ENCODE peak calls at places on chromosome 14, in five cellular contexts. R, M, K, D and J are unnamed samples.

GRCh38 chr14:98951521-98952152 is 320.4 kb downstream of the BCL11B start:
- DNase-seq in R (no peak), M (peak), K (no peak), D (no peak), J (peak)

GRCh38 chr14:99566009-99566389 is 38.0 kb downstream of the CCDC85C start:
- DNase-seq in R (no peak), M (no peak), K (no peak), D (no peak), J (no peak)

GRCh38 chr14:64410084-64410774 is 22.1 kb downstream of the MTHFD1 start:
- DNase-seq in R (peak), M (peak), K (no peak), D (no peak), J (no peak)

GRCh38 chr14:93764211-93764659 is 24.1 kb downstream of the PRIMA1 start:
- DNase-seq in R (peak), M (no peak), K (no peak), D (no peak), J (no peak)

GRCh38 chr14:101174522-101174838 is 271.0 kb upstream of the RTL1 start:
- DNase-seq in R (no peak), M (peak), K (no peak), D (no peak), J (peak)

GRCh38 chr14:22487941-22488340 is 101.1 kb downstream of the DAD1 start:
- DNase-seq in R (no peak), M (no peak), K (no peak), D (no peak), J (no peak)

GRCh38 chr14:103391048-103391447 is 5.8 kb downstream of the MARK3 start:
- DNase-seq in R (peak), M (peak), K (peak), D (no peak), J (peak)

GRCh38 chr14:90714811-90715210 is 101.4 kb downstream of the TTC7B start:
- DNase-seq in R (peak), M (no peak), K (no peak), D (no peak), J (no peak)

GRCh38 chr14:102544745-102545460 is 35.3 kb upstream of the ANKRD9 start:
- DNase-seq in R (no peak), M (no peak), K (no peak), D (no peak), J (no peak)

GRCh38 chr14:68232643-68233055 is 413.1 kb downstream of the RAD51B start:
- DNase-seq in R (peak), M (no peak), K (peak), D (no peak), J (no peak)

GRCh38 chr14:56886471-56887062 is 76.3 kb upstream of the OTX2 start:
- DNase-seq in R (no peak), M (no peak), K (no peak), D (no peak), J (no peak)

GRCh38 chr14:60222820-60223219 is 26.2 kb upstream of the PPM1A start:
- DNase-seq in R (no peak), M (no peak), K (no peak), D (no peak), J (no peak)

GRCh38 chr14:102498005-102498677 is 11.4 kb downstream of the ANKRD9 start:
- DNase-seq in R (no peak), M (no peak), K (no peak), D (no peak), J (no peak)

GRCh38 chr14:92613008-92613658 is 99.6 kb downstream of the RIN3 start:
- DNase-seq in R (peak), M (no peak), K (no peak), D (no peak), J (no peak)

GRCh38 chr14:34496679-34497513 is 34.9 kb upstream of the SPTSSA start:
- DNase-seq in R (peak), M (peak), K (peak), D (peak), J (peak)

GRCh38 chr14:106620368-106620767 is 1094.0 kb downstream of the TMEM121 start:
- DNase-seq in R (no peak), M (no peak), K (no peak), D (no peak), J (no peak)

GRCh38 chr14:89493406-89493805 is 76.4 kb upstream of the FOXN3 start:
- DNase-seq in R (no peak), M (no peak), K (no peak), D (no peak), J (no peak)

GRCh38 chr14:103801459-103801858 is 45.9 kb downstream of the PPP1R13B start:
- DNase-seq in R (peak), M (no peak), K (peak), D (no peak), J (no peak)

GRCh38 chr14:56219666-56220413 is 101.6 kb downstream of the PELI2 start:
- DNase-seq in R (no peak), M (no peak), K (no peak), D (no peak), J (no peak)

GRCh38 chr14:30869525-30870150 is 4.7 kb upstream of the COCH start:
- DNase-seq in R (no peak), M (no peak), K (no peak), D (no peak), J (no peak)

DNA sequence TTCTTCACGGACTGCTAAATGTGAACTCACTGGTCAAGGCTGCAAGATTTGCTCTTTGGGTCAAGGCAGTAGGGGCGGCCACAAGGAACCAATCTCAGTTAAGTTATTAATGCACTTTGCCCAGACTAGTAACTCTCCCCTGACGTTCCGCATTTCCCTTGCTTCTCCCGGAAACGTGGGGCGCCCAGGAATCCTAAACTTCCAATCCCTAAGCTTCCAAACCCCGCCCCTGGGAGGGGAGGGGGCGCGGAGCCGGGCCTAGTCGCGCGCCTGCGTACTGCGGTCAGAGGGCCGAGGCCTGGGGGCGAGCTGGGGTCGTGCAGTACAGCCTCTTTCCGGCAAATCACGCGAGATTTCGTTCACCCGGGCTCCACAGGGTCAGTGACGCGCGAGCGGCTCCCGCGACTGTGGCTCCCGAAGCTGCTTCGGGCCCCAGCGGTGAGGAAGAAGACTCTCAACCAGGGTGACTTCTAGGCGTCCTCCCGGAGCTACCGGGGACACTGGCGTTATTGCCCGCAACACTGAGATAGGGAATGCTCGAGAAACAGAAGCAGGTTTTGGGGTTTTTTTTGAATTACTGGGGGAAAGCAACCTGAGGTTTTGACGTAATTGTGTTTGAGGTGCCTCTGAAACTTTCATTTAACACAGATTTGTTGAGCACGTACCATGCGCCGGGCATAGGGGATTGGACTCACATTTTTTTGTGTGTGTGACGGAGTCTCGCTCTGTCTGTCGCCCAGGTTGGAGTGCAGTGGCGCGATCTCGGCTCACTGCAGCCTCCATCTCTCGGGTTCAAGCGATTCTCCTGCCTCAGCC is at the start of gene PTGR2:
- DNase-seq in R (peak), M (peak), K (peak), D (peak), J (peak)
- TF ChIP-seq CTCF in R (no peak), M (no peak), K (no peak), D (peak), J (no peak)

GRCh38 chr14:75793806-75794205 is 132.8 kb downstream of the TTLL5 start:
- DNase-seq in R (peak), M (no peak), K (no peak), D (no peak), J (no peak)

DNA sequence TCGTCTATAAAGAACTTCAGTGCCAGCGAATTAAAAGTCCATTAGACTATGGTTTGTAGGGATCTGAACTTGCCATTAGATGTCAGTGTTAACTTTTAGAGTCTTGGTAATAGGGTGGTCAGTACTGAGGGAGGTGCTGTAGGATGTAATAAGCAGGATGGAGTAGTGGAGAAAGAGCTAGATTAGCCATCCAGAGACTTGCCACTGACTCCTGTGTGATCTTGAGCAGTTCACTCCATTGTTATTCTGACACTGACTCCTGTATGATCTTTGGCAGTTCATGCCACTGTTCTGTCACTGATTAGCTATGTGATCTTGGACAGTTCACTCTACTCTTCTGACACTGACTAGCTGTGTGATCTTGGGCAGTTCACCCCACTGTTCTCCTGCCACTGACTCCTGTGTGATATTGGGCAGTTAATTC is 133.6 kb downstream of the TTLL5 start:
- DNase-seq in R (peak), M (no peak), K (peak), D (no peak), J (no peak)
- TF ChIP-seq CTCF in R (peak), M (no peak), K (peak), D (no peak), J (peak)

DNA sequence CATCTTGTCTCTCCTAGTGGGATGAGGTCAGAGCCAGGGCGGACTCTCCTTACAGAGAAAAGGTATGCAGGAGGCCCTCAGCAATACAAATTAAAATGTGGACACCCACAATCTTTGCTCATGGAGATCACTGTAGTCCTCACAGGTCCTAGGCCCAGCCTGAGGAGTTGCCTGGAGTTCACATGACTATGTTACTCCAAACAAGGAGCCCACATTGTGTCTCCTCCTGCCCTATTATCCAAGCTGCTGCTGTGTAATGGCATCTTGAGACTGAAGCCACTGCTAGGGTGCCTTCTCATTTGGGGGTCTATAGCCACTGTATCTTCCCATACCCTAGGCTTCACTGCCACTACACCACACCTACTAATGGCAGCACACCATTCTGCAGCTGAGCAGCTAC is 11.0 kb downstream of the OR4K1 start:
- DNase-seq in R (no peak), M (no peak), K (no peak), D (no peak), J (no peak)
- TF ChIP-seq CTCF in R (no peak), M (no peak), K (no peak), D (no peak), J (no peak)

GRCh38 chr14:105102361-105102760 is 37.1 kb upstream of the GPR132 start:
- DNase-seq in R (no peak), M (no peak), K (no peak), D (no peak), J (no peak)
- TF ChIP-seq CTCF in R (no peak), M (no peak), K (no peak), D (no peak), J (no peak)

DNA sequence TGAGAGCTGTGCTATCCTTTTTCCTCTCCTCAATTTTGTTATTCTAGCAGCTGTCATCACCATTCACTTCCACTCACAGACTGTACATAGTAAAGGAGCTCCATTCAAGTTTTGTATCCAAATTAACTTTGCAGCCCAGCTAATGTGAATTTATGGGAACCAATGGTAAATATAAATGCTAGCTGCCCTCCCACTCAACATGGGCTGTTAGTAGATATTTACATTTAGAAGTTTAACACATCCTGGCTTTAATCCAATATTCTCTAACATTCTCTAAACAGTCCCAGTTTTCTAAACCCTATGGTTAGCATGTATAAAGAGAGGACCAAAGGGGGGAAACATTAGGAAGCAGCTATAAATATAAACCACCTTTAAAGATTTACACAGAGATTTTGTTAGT is 44.5 kb downstream of the BMP4 start:
- DNase-seq in R (no peak), M (no peak), K (no peak), D (no peak), J (no peak)
- TF ChIP-seq CTCF in R (no peak), M (no peak), K (no peak), D (no peak), J (no peak)